ENCODE peak calls at places on chromosomes 16 and 17, in five cellular contexts. T, Y, E, A and D are unnamed samples.
A peak's percentile ranks its signal among the peaks of the same experiment; 100 is the strongest.

GRCh38 chr16:67528870-67529638 is 425 bp downstream of the RIPOR1 start:
- DNase-seq in Y (peak; percentile 48), E (peak; percentile 41), A (no peak), T (peak; percentile 57), D (no peak)

GRCh38 chr17:46822388-46822921 is 4.0 kb upstream of the WNT3 start:
- DNase-seq in E (no peak), T (peak; percentile 45), A (peak; percentile 44), Y (peak; percentile 14), D (no peak)

GRCh38 chr17:238071-238963 is 56.9 kb upstream of the DOC2B start:
- DNase-seq in Y (peak; percentile 6), A (no peak), E (no peak), T (no peak), D (no peak)

GRCh38 chr17:69773081-69773480 is 301.9 kb upstream of the KCNJ16 start:
- DNase-seq in E (no peak), Y (no peak), A (no peak), T (no peak), D (no peak)

GRCh38 chr17:44757045-44757917 is 1.5 kb upstream of the ADAM11 start:
- DNase-seq in Y (no peak), E (no peak), T (no peak), A (peak; percentile 9), D (no peak)

GRCh38 chr17:21029032-21029431 is 13.8 kb downstream of the USP22 start:
- DNase-seq in T (no peak), A (no peak), E (no peak), Y (no peak), D (no peak)

GRCh38 chr16:7532534-7532933 is 199.9 kb downstream of the RBFOX1 start:
- DNase-seq in E (no peak), Y (no peak), T (no peak), A (no peak), D (no peak)

GRCh38 chr17:72414967-72415853 is 294.4 kb downstream of the SOX9 start:
- DNase-seq in E (no peak), T (no peak), Y (no peak), A (no peak), D (no peak)

GRCh38 chr17:79684132-79684985 is 46.4 kb upstream of the ENPP7 start:
- DNase-seq in T (no peak), E (no peak), A (no peak), Y (no peak), D (no peak)

GRCh38 chr17:7959503-7960253 is 27.7 kb downstream of the CNTROB start:
- DNase-seq in E (no peak), T (no peak), A (no peak), Y (no peak), D (no peak)

GRCh38 chr17:16107165-16107770 is 107.6 kb downstream of the TTC19 start:
- DNase-seq in T (no peak), A (no peak), E (no peak), Y (no peak), D (no peak)

DNA sequence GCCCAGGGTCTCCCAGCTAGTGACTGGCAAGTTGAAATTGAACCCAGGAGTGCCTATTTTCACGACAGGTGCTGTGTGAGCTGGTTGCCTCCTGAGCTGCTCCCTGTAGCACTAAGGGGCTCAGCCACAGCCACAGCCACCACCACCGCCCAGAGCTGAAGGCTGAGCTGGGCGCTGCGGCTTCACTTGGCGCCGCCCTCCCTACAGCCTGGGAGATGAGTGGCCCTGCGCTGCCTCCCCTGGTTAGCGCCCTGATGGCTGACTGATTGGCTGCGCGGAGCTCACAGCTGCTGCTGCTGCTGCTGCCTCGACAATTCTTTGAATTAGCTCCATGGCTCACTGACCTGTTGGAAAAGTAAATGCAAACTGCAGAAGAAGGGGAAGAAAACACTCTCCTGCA is 91.8 kb upstream of the TMEM132E start:
- DNase-seq in E (no peak), A (no peak), Y (no peak), T (no peak), D (no peak)
- TF ChIP-seq CTCF in E (no peak), A (no peak), Y (no peak), T (no peak), D (no peak)

GRCh38 chr17:2282297-2282873 is 21.2 kb downstream of the SMG6 start:
- DNase-seq in E (no peak), T (peak; percentile 67), Y (no peak), A (no peak), D (no peak)
- TF ChIP-seq CTCF in E (peak; percentile 64), T (peak; percentile 71), Y (peak; percentile 73), A (peak; percentile 84), D (peak; percentile 79)

DNA sequence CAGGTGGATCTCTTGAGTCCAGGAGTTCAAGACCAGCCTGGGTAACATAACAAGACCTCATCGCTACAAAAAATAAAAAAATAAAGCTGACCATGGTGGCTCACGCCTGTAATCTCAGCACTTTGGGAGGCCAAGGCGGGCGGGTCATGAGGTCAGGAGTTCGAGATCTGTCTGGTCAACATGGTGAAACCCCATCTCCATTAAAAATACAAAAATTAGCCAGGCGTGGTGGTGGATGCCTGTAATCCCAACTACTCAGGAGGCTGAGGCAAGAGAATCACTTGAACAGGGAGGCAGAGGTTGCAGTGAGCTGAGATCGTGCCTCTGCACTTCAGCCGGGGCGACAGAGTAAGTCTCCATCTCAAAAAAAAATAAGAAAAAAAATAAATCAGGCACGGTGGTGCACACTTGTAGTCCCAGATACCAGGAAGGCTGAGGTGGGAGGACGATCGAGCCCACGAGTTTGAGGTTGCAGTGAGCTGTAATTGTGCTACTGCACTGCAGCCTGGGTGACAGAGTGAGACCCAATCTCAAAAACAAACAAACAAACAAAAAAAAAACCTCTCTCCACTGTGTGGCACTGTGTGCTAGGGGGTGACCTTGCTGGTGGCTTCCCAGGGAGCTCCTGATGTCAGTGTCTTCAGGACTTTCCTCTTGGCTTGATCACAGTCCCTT is 19.8 kb upstream of the MAPK3 start:
- DNase-seq in Y (no peak), T (no peak), E (no peak), A (peak; percentile 28), D (no peak)
- TF ChIP-seq CTCF in Y (no peak), T (peak; percentile 17), E (no peak), A (peak; percentile 44), D (no peak)

GRCh38 chr16:4157376-4157825 is 41.2 kb upstream of the ADCY9 start:
- DNase-seq in E (no peak), A (no peak), T (no peak), Y (no peak), D (no peak)

GRCh38 chr16:4158143-4159093 is 42.2 kb upstream of the ADCY9 start:
- DNase-seq in A (no peak), Y (no peak), T (no peak), E (no peak), D (no peak)

GRCh38 chr16:4159726-4160125 is 43.5 kb upstream of the ADCY9 start:
- DNase-seq in E (no peak), A (no peak), T (no peak), Y (no peak), D (no peak)

GRCh38 chr16:4160663-4161436 is 44.6 kb upstream of the ADCY9 start:
- DNase-seq in E (no peak), Y (no peak), A (no peak), T (no peak), D (no peak)
- TF ChIP-seq CTCF in E (no peak), Y (no peak), A (no peak), T (no peak), D (no peak)